ENCODE peak calls at places on chromosome 15, in six cellular contexts. D is esophagus muscularis mucosa, S is psoas muscle, R is uterus, V is left ventricle myocardium inferior, X is upper lobe of right lung. A is an unnamed sample.

GRCh38 chr15:62253294-62253693 is 88.2 kb upstream of the C2CD4B start:
- DNase-seq in S (no peak), V (no peak), D (no peak), X (no peak), R (no peak), A (no peak)

GRCh38 chr15:44084171-44084570 is 110.9 kb downstream of the FRMD5 start:
- DNase-seq in D (no peak), S (no peak), V (no peak), X (no peak), R (no peak), A (no peak)

GRCh38 chr15:28890711-28891495 is 5.1 kb downstream of the APBA2 start:
- DNase-seq in V (no peak), R (no peak), X (no peak), S (no peak), D (no peak), A (no peak)

GRCh38 chr15:55846108-55846707 is 103.3 kb upstream of the PRTG start:
- DNase-seq in R (peak; percentile 27), V (no peak), D (no peak), X (no peak), S (no peak), A (peak; percentile 15)

GRCh38 chr15:95742836-95743235 is 587.7 kb upstream of the NR2F2 start:
- DNase-seq in D (no peak), X (no peak), V (no peak), R (no peak), S (no peak), A (no peak)

GRCh38 chr15:78778422-78778821 is 32.8 kb downstream of the ADAMTS7 start:
- DNase-seq in V (no peak), D (no peak), X (no peak), S (no peak), R (no peak), A (no peak)

GRCh38 chr15:56869573-56869972 is 48.9 kb upstream of the TCF12 start:
- DNase-seq in D (no peak), S (peak; percentile 64), V (peak; percentile 37), R (peak; percentile 37), X (no peak), A (no peak)

GRCh38 chr15:47366884-47367283 is 350.4 kb upstream of the SEMA6D start:
- DNase-seq in S (no peak), V (no peak), X (no peak), D (no peak), R (no peak), A (no peak)

GRCh38 chr15:88256261-88257230 is at the start of gene NTRK3:
- DNase-seq in X (peak; percentile 51), R (peak; percentile 46), S (no peak), D (no peak), V (no peak), A (no peak)

GRCh38 chr15:88089019-88089603 is 167.4 kb downstream of the NTRK3 start:
- DNase-seq in D (no peak), S (no peak), V (no peak), X (no peak), R (peak; percentile 34), A (no peak)

DNA sequence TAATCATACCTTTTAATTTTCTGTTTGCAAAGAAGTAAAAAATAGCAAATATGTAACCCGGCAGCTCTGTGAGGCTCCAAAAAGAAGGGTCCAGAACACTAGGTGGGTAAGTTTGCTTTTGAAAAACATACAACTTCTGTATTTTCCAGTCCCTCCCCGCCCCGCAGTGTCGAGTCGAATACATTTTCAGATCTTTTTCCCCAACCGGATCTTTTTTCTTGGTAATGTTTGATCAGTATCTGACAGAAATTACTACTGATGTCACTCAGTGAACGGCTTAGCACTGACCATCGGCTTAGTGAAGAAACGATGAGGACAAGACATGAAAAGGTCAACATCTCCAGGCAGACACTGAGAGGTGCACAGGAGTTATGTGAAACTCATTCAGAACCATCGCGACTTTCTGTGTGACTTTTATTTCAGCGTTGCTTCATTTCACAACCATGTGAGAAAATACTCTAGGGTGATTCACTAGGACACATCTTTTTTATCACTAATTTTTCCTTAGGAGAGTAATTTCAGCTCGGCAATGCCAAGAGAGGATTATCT is 11.0 kb downstream of the ISL2 start:
- DNase-seq in V (no peak), X (no peak), S (no peak), R (no peak), D (no peak), A (no peak)
- H3K27me3 ChIP-seq in V (peaks cover 75% of the 10 kb centered on the region), X (peaks cover 60% of the 10 kb centered on the region), S (peaks cover 35% of the 10 kb centered on the region), R (peaks cover 43% of the 10 kb centered on the region), D (peaks cover 4% of the 10 kb centered on the region), A (peaks cover 57% of the 10 kb centered on the region)

DNA sequence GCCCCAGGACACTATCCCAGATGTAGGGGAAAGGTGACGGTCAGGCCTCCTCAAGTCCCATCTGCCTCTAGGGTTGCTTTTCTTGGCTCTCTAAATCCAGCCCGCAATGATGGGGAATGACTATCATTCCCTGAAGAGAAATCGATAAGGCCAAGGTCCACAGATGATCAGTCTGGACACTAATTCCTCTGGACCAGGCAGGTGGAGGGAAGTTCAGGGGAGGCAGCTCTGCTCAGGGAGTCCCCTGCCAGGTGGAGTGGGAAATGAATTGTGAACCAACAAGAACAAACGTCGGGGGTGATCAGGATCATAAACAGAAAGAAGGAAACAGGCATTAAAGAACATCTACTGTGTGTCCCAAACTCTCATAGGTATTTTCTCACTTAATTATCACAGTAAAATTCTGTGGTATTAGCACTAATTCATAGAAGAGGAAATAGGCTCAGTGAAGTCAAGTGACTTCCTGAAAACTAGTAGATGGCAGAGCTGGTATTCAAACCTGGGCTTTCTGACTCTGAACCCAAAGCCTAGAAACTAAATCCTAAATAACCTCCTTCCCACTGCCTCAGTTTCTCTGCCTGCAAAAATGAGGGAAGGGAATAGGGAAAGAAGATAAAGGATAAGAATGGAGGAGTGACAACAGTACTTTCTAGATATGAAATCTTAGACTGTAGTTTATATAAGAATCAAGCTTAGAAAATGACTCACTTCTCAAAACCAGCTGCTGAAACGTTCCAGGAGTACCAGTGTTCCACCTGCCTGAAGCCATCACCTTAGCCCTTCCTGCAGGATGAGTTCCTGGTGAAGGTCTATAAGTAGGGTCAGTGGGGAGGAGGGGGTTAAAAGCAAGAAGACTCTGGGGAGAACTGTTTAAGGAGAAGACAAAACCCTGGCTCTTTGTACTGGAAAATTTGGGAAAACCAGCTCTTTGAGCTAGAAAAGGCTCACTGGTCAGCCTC is 7.5 kb downstream of the BMF start:
- DNase-seq in S (no peak), V (no peak), D (no peak), X (no peak), R (no peak), A (no peak)
- H3K27ac ChIP-seq in S (peak overlapping the region; percentile 93), V (peak overlapping the region; percentile 91), D (peak overlapping the region; percentile 84), X (peak overlapping the region; percentile 91), R (peak overlapping the region; percentile 95), A (no peak overlapping the region)

DNA sequence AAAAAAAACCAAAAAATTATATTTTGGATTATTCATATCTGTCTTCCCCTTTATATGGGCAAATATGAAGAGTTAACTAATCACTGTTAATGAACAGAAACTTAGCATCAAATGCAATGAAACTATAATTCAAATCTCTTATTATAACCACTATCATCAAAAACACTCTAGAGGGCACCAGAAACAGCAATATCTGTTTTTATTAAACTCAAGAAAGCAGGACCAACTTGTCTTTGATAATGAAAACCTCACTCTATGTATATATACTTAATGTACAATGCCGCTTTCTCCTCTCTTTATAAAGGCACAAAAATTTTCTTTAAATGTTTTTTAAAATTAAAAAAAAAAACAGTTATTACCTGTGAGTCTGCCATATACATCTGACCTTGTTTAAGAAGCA is 92.7 kb downstream of the UACA start:
- DNase-seq in D (no peak), X (no peak), R (no peak), S (no peak), V (no peak), A (no peak)
- TF ChIP-seq CTCF in D (peak; percentile 19), X (peak; percentile 26), R (no peak), S (no peak), V (peak; percentile 29), A (peak; percentile 62)

DNA sequence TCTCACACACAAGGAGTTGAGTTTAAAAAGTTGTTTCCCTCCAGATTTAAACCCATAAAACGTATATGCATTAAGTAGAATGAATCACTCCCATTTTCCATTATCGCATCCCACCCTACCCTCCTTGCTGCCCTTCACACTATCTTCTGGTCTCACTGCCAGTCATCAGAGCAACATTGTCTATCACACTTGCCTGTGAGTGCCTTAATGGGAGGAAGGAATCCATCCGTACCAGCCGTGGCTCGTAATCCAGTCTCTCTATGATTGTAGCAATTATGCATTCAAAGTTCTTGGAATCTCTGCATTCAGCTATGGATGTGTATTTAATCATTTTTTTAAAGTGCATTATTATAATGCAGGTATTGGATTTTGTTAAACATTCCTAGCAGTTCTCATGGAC is 1.9 kb downstream of the TMEM266 start:
- DNase-seq in R (no peak), S (no peak), D (no peak), X (no peak), V (no peak), A (no peak)
- H3K27me3 ChIP-seq in R (no peaks in the 10 kb centered on the region), S (no peaks in the 10 kb centered on the region), D (peaks cover 19% of the 10 kb centered on the region), X (peaks cover 14% of the 10 kb centered on the region), V (peaks cover 91% of the 10 kb centered on the region), A (peaks cover 56% of the 10 kb centered on the region)

GRCh38 chr15:69466733-69467132 is 14.1 kb downstream of the RPLP1 start:
- DNase-seq in R (no peak), S (no peak), V (no peak), D (no peak), X (no peak), A (no peak)
- H3K27ac ChIP-seq in R (no peak overlapping the region), S (no peak overlapping the region), V (no peak overlapping the region), D (no peak overlapping the region), X (no peak overlapping the region), A (no peak overlapping the region)

A was measured in CD4-positive, alpha-beta T cell.